ENCODE peak calls at places on chromosomes 11 and 22, in nine cellular contexts. L is cardiac muscle cell, Z is activated B cell treated with CpG ODN at 0.5 μM for 24 hours, O is ovary, G is RWPE1, N is PC-9, A is AG09319, S is upper lobe of right lung, B is GM13976. I is an unnamed sample.

GRCh38 chr11:107453594-107454286 is 3.9 kb downstream of the CWF19L2 start:
- DNase-seq in O (no peak), L (no peak), A (no peak), B (no peak), S (no peak), N (no peak), G (no peak), Z (no peak), I (no peak)

GRCh38 chr11:1384206-1384965 is 5.3 kb upstream of the BRSK2 start:
- DNase-seq in S (no peak), B (no peak), O (no peak), A (no peak), G (no peak), N (no peak), L (no peak), Z (no peak), I (peak; percentile 66)

GRCh38 chr11:65425105-65425970 is 2.7 kb downstream of the NEAT1 start:
- DNase-seq in G (no peak), L (no peak), B (no peak), N (peak; percentile 35), O (no peak), S (peak; percentile 53), Z (no peak), A (no peak), I (peak; percentile 90)

GRCh38 chr11:1067812-1068496 is 6.7 kb upstream of the MUC2 start:
- DNase-seq in L (no peak), Z (no peak), B (no peak), S (no peak), O (no peak), N (no peak), A (no peak), G (no peak), I (no peak)

GRCh38 chr11:8312966-8313365 is 49.3 kb upstream of the LMO1 start:
- DNase-seq in B (no peak), A (no peak), G (no peak), Z (no peak), O (no peak), S (no peak), L (no peak), N (no peak), I (no peak)

GRCh38 chr11:16946477-16947282 is 67.5 kb downstream of the PLEKHA7 start:
- DNase-seq in O (no peak), L (no peak), B (peak; percentile 49), S (no peak), G (no peak), N (no peak), A (no peak), Z (no peak), I (peak; percentile 28)

GRCh38 chr22:28883917-28884753 is 763 bp downstream of the ZNRF3 start:
- DNase-seq in A (no peak), Z (peak; percentile 40), S (peak; percentile 82), L (peak; percentile 60), B (peak; percentile 49), O (peak; percentile 38), N (peak; percentile 19), G (peak; percentile 19), I (peak; percentile 60)

GRCh38 chr22:21652010-21652546 is 10.0 kb downstream of the SDF2L1 start:
- DNase-seq in A (peak; percentile 45), S (peak; percentile 94), B (peak; percentile 95), Z (peak; percentile 77), L (peak; percentile 95), G (peak; percentile 82), N (peak; percentile 77), O (peak; percentile 75), I (peak; percentile 95)

GRCh38 chr11:20647976-20648565 is 21.3 kb upstream of the NELL1 start:
- DNase-seq in B (peak; percentile 69), A (peak; percentile 7), O (no peak), Z (no peak), N (peak; percentile 34), G (peak; percentile 57), S (no peak), L (peak; percentile 66), I (peak; percentile 52)

GRCh38 chr11:119755351-119756071 is 26.5 kb upstream of the NECTIN1 start:
- DNase-seq in N (no peak), G (no peak), O (no peak), B (no peak), A (no peak), Z (no peak), L (no peak), S (peak; percentile 30), I (no peak)

GRCh38 chr11:19552100-19552499 is 160.5 kb upstream of the NAV2 start:
- DNase-seq in B (no peak), A (no peak), N (no peak), G (no peak), O (no peak), Z (no peak), L (no peak), S (no peak), I (no peak)

GRCh38 chr11:14386895-14387480 is 28.0 kb upstream of the RRAS2 start:
- DNase-seq in Z (no peak), S (no peak), L (peak; percentile 37), B (no peak), A (peak; percentile 41), G (no peak), N (no peak), O (peak; percentile 24), I (no peak)

GRCh38 chr11:31442086-31442485 is 67.3 kb downstream of the IMMP1L start:
- DNase-seq in L (no peak), N (no peak), G (no peak), Z (no peak), B (no peak), S (no peak), A (no peak), O (no peak), I (no peak)

GRCh38 chr22:29204617-29205183 is 996 bp upstream of the EMID1 start:
- DNase-seq in B (peak; percentile 25), O (no peak), L (no peak), A (no peak), Z (no peak), S (no peak), N (no peak), G (no peak), I (no peak)

GRCh38 chr11:59560702-59561469 is 49.5 kb downstream of the OR4D9 start:
- DNase-seq in B (peak; percentile 88), Z (peak; percentile 62), L (peak; percentile 89), O (peak; percentile 87), N (peak; percentile 81), G (peak; percentile 86), S (peak; percentile 92), A (no peak), I (peak; percentile 92)

GRCh38 chr11:45225277-45225676 is 60.9 kb downstream of the SYT13 start:
- DNase-seq in A (no peak), B (no peak), O (no peak), N (no peak), L (no peak), Z (no peak), G (no peak), S (no peak), I (no peak)

GRCh38 chr22:26781062-26781461 is 123.7 kb downstream of the MIAT start:
- DNase-seq in S (no peak), O (no peak), G (no peak), L (no peak), A (no peak), Z (no peak), B (no peak), N (no peak), I (no peak)

DNA sequence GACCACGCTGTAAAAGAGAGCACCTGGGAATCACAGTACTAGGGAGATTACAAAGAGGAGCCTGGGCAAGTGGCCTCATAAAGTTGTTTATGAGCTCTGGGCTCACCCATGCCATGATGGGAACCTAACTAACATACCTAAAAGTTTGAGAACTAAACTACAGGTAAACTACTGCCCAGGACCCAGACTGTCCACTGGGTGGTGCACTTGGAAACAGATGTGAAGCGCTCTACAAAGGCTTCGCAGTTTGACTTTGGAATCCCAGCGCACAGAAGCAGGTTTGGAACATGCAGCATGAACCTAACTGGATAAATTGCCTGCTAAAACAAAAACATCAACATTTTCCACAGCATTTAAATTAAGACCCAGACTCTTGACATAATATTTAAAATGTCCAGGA is 418.6 kb downstream of the FAM181B start:
- DNase-seq in B (no peak), L (peak; percentile 70), S (no peak), Z (no peak), A (no peak), O (peak; percentile 10), G (peak; percentile 6), N (peak; percentile 5), I (peak; percentile 19)
- TF ChIP-seq CTCF in B (no peak), L (no peak), S (peak; percentile 36), Z (no peak), A (no peak), O (no peak), G (no peak), N (peak; percentile 61), I (no peak)

GRCh38 chr11:121757480-121758125 is 304.8 kb upstream of the SORL1-AS1 start:
- DNase-seq in A (no peak), G (peak; percentile 14), B (no peak), O (no peak), L (no peak), N (peak; percentile 6), S (no peak), Z (no peak), I (no peak)
- TF ChIP-seq CTCF in A (no peak), G (no peak), B (no peak), O (no peak), L (no peak), N (no peak), S (no peak), Z (no peak), I (no peak)

DNA sequence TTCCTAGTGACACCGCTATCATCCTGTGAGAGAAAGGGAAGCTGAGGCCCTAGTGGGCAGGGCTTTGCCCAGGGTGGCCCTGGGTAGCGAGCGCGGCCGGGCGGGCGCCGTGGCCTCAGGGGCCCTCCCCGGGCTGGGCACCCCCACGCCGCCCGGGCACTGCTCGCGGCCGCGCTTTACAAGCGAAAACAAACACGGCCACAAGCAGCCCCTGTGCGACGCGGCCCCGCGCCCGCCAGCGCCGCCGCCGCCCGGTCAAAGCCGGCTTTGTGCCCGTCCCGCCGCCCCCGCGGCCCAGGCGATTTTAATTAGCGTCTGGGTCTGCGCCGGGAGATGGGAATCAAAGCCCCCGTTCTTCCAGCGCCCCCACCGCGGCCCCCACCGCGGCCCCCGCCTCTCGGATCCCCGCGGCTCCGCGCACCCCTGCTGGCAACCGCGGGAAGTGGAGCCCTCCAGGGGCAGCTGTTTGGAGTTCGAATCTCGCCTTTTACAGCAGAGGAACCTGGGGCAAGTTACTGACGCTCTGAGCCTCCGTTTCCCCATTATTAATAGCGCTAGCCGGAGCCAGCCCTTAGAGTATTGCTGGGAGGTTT is 47.9 kb downstream of the CHRDL2 start:
- DNase-seq in Z (no peak), B (no peak), N (no peak), G (no peak), L (no peak), O (no peak), A (no peak), S (peak; percentile 80), I (peak; percentile 23)
- TF ChIP-seq CTCF in Z (no peak), B (peak; percentile 13), N (no peak), G (peak; percentile 32), L (peak; percentile 51), O (peak; percentile 49), A (peak; percentile 44), S (peak; percentile 55), I (peak; percentile 48)

DNA sequence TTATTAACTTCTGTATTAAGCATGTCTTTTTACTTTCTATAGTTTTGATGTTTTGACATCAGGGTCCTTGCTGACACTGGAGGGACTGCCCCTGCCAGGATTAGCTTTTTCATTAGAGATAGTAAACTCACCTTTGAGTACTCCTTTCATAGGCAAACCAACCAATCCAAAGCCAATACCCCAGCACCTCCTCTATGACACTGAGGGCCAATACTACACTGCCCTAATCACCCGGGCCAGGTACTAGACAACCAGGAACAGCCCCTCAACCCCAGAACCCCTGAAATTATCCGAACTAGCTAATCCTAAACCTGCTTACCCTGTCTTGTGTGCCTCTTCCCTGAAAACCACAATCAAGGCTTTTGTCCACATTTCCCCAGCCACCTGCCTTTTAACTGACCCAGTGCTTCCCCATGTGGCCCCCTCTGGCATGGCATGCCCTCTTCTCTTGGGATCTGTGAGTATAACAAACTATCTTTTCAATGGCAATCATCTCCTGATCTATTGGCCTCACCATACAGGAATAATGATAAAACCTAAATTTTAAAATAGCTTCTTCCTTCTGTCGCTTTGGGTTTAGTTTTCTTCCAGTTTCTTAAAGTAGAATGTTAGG is 31.2 kb downstream of the RAB6A start:
- DNase-seq in Z (no peak), G (peak; percentile 8), N (peak; percentile 7), O (no peak), L (peak; percentile 32), B (no peak), A (no peak), S (no peak), I (peak; percentile 38)
- TF ChIP-seq CTCF in Z (no peak), G (peak; percentile 9), N (peak; percentile 66), O (no peak), L (peak; percentile 45), B (no peak), A (peak; percentile 17), S (peak; percentile 50), I (peak; percentile 59)